ENCODE peak calls at places on chromosome 10, in five cellular contexts. W is esophagus muscularis mucosa, I is brain microvascular endothelial cell, F is body of pancreas, G is small intestine. C is an unnamed sample.

GRCh38 chr10:131825150-131825907 is 75.5 kb upstream of the PPP2R2D start:
- DNase-seq in W (no peak), I (peak), F (no peak), G (no peak), C (no peak)

GRCh38 chr10:102628451-102628911 is 15.8 kb upstream of the TRIM8 start:
- DNase-seq in W (no peak), I (no peak), F (peak), G (no peak), C (peak)

GRCh38 chr10:93837783-93838677 is 55.7 kb upstream of the SLC35G1 start:
- DNase-seq in W (no peak), I (no peak), F (peak), G (peak), C (no peak)

GRCh38 chr10:43322769-43323168 is 48.7 kb upstream of the FXYD4 start:
- DNase-seq in W (peak), I (peak), F (peak), G (peak), C (peak)

GRCh38 chr10:21746118-21746517 is 212.1 kb downstream of the MLLT10 start:
- DNase-seq in W (no peak), I (no peak), F (no peak), G (peak), C (no peak)

GRCh38 chr10:122246830-122247520 is 24.1 kb upstream of the BTBD16 start:
- DNase-seq in W (no peak), I (no peak), F (no peak), G (no peak), C (no peak)

GRCh38 chr10:103480521-103480920 is 1.5 kb upstream of the CALHM3 start:
- DNase-seq in W (no peak), I (no peak), F (peak), G (no peak), C (no peak)

GRCh38 chr10:526651-527312 is 162.7 kb downstream of the DIP2C start:
- DNase-seq in W (no peak), I (no peak), F (no peak), G (no peak), C (no peak)

GRCh38 chr10:12806228-12807095 is 195.1 kb downstream of the CCDC3 start:
- DNase-seq in W (no peak), I (no peak), F (no peak), G (peak), C (no peak)

GRCh38 chr10:30968711-30969110 is 63.0 kb downstream of the ZNF438 start:
- DNase-seq in W (no peak), I (no peak), F (no peak), G (no peak), C (no peak)

GRCh38 chr10:110504111-110504735 is 6.5 kb downstream of the DUSP5 start:
- DNase-seq in W (no peak), I (peak), F (no peak), G (peak), C (no peak)

GRCh38 chr10:45513586-45513985 is 139.6 kb downstream of the ALOX5 start:
- DNase-seq in W (no peak), I (no peak), F (no peak), G (no peak), C (no peak)

GRCh38 chr10:31554556-31554955 is 235.5 kb downstream of the ZEB1 start:
- DNase-seq in W (no peak), I (peak), F (no peak), G (no peak), C (no peak)

GRCh38 chr10:22573820-22574569 is 140.4 kb downstream of the PIP4K2A start:
- DNase-seq in W (no peak), I (no peak), F (no peak), G (peak), C (no peak)

GRCh38 chr10:69124558-69125121 is 662 bp downstream of the VPS26A start:
- DNase-seq in W (no peak), I (peak), F (peak), G (peak), C (peak)

GRCh38 chr10:77571490-77571889 is 66.1 kb downstream of the KCNMA1 start:
- DNase-seq in W (no peak), I (no peak), F (peak), G (no peak), C (no peak)

GRCh38 chr10:16183989-16184643 is 252.7 kb upstream of the PTER start:
- DNase-seq in W (peak), I (no peak), F (no peak), G (no peak), C (no peak)

GRCh38 chr10:16187161-16187560 is 249.6 kb upstream of the PTER start:
- DNase-seq in W (peak), I (no peak), F (no peak), G (no peak), C (no peak)

GRCh38 chr10:16184911-16185310 is 251.9 kb upstream of the PTER start:
- DNase-seq in W (no peak), I (no peak), F (no peak), G (no peak), C (no peak)

GRCh38 chr10:16186564-16186963 is 250.2 kb upstream of the PTER start:
- DNase-seq in W (peak), I (no peak), F (no peak), G (no peak), C (no peak)

GRCh38 chr10:16182688-16183087 is 254.1 kb upstream of the PTER start:
- DNase-seq in W (peak), I (no peak), F (no peak), G (no peak), C (no peak)
- H3K27ac ChIP-seq in W (no peak), I (no peak), F (no peak), G (no peak), C (no peak)

GRCh38 chr10:50216894-50217293 is 34.4 kb downstream of the ASAH2 start:
- DNase-seq in W (no peak), I (peak), F (no peak), G (no peak), C (no peak)
- H3K27ac ChIP-seq in W (no peak), I (no peak), F (no peak), G (no peak), C (no peak)

GRCh38 chr10:88092265-88092664 is 228.8 kb downstream of the PTEN start:
- DNase-seq in W (no peak), I (no peak), F (no peak), G (no peak), C (no peak)
- H3K27ac ChIP-seq in W (no peak), I (no peak), F (no peak), G (no peak), C (no peak)

GRCh38 chr10:49347342-49347741 is 48.4 kb downstream of the C10orf71 start:
- DNase-seq in W (peak), I (no peak), F (no peak), G (no peak), C (no peak)
- H3K27ac ChIP-seq in W (no peak), I (no peak), F (no peak), G (no peak), C (no peak)

GRCh38 chr10:14056545-14057332 is 274.0 kb downstream of the FRMD4A start:
- DNase-seq in W (no peak), I (peak), F (no peak), G (no peak), C (no peak)
- H3K27ac ChIP-seq in W (peak), I (peak), F (no peak), G (no peak), C (no peak)

GRCh38 chr10:91653214-91653875 is 20.5 kb upstream of the PPP1R3C start:
- DNase-seq in W (no peak), I (peak), F (no peak), G (no peak), C (no peak)
- H3K27ac ChIP-seq in W (no peak), I (no peak), F (no peak), G (no peak), C (no peak)

GRCh38 chr10:71511206-71511605 is 114.5 kb downstream of the CDH23 start:
- DNase-seq in W (no peak), I (no peak), F (no peak), G (no peak), C (no peak)

GRCh38 chr10:71513454-71513853 is 116.7 kb downstream of the CDH23 start:
- DNase-seq in W (no peak), I (no peak), F (no peak), G (no peak), C (no peak)

GRCh38 chr10:71513896-71514295 is 117.2 kb downstream of the CDH23 start:
- DNase-seq in W (no peak), I (no peak), F (no peak), G (no peak), C (no peak)

GRCh38 chr10:71512794-71513379 is 116.2 kb downstream of the CDH23 start:
- DNase-seq in W (no peak), I (peak), F (peak), G (no peak), C (no peak)

DNA sequence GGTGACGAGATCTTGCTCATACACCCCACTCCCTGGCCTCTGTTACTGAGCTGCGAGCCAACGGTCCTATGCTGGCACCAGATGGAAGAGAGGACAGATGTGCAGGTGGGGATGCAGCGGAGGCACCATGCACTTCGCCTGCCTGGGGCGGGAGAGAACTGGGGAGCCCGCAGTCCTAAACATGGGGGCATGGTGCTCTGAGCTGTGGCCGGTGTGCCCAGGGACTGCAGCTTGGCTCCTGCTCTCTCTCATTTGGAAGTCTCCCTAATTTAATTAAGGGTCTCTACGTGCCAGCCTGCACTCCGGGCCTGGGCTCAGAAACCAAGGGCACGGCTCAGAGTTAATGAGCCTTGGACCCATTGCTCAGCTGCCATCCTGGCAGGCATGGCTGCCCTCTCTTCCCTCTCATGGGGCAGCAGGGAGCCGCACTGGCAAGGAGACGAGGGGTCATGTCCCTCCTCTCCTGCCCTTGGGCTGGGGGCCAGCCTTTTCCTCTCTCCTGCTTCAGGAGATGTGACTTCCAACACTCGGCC is 115.6 kb downstream of the CDH23 start:
- DNase-seq in W (no peak), I (no peak), F (no peak), G (no peak), C (peak)
- H3K27ac ChIP-seq in W (no peak), I (no peak), F (no peak), G (no peak), C (no peak)

C was measured in caudate nucleus.